ENCODE peak calls at places on chromosomes 16 and 17, in five cellular contexts. B, A, Y, C and H are unnamed samples. For H3K9me3, the result is how much of the 10 kb centered on the place peaks cover.

GRCh38 chr17:82248815-82249638 is 20.2 kb downstream of the SLC16A3 start:
- DNase-seq in B (no peak), A (no peak), C (no peak), Y (no peak), H (no peak)

GRCh38 chr17:77424585-77425344 is 284.0 kb downstream of the SEC14L1 start:
- DNase-seq in C (peak), B (no peak), A (peak), Y (peak), H (no peak)

GRCh38 chr17:17792551-17793377 is 44.0 kb downstream of the SREBF1 start:
- DNase-seq in Y (peak), A (no peak), B (peak), C (no peak), H (no peak)

GRCh38 chr16:12793120-12793889 is 10.4 kb downstream of the CPPED1 start:
- DNase-seq in A (no peak), C (no peak), Y (no peak), B (no peak), H (no peak)

GRCh38 chr17:34756670-34757021 is 177.3 kb downstream of the TMEM132E start:
- DNase-seq in B (no peak), A (no peak), C (no peak), Y (no peak), H (no peak)

GRCh38 chr17:57277923-57278604 is 21.7 kb downstream of the MSI2 start:
- DNase-seq in B (no peak), C (no peak), Y (no peak), A (no peak), H (no peak)

GRCh38 chr16:68992521-68992920 is 112.9 kb upstream of the HAS3 start:
- DNase-seq in B (no peak), C (no peak), Y (no peak), A (no peak), H (no peak)

GRCh38 chr17:81064746-81065475 is 30.0 kb downstream of the BAIAP2 start:
- DNase-seq in B (no peak), A (no peak), Y (peak), C (no peak), H (no peak)

GRCh38 chr17:28743243-28744103 is at the start of gene TRAF4:
- DNase-seq in B (peak), A (peak), Y (peak), C (peak), H (peak)

GRCh38 chr16:56316545-56316944 is 108.8 kb downstream of the AMFR start:
- DNase-seq in Y (no peak), B (no peak), C (no peak), A (no peak), H (no peak)

GRCh38 chr16:56319391-56319790 is 106.0 kb downstream of the AMFR start:
- DNase-seq in Y (no peak), B (no peak), A (no peak), C (no peak), H (no peak)

GRCh38 chr16:56320081-56320480 is 105.3 kb downstream of the AMFR start:
- DNase-seq in Y (no peak), C (no peak), B (no peak), A (no peak), H (no peak)

GRCh38 chr16:56315955-56316354 is 109.4 kb downstream of the AMFR start:
- DNase-seq in B (no peak), Y (no peak), A (no peak), C (no peak), H (no peak)

DNA sequence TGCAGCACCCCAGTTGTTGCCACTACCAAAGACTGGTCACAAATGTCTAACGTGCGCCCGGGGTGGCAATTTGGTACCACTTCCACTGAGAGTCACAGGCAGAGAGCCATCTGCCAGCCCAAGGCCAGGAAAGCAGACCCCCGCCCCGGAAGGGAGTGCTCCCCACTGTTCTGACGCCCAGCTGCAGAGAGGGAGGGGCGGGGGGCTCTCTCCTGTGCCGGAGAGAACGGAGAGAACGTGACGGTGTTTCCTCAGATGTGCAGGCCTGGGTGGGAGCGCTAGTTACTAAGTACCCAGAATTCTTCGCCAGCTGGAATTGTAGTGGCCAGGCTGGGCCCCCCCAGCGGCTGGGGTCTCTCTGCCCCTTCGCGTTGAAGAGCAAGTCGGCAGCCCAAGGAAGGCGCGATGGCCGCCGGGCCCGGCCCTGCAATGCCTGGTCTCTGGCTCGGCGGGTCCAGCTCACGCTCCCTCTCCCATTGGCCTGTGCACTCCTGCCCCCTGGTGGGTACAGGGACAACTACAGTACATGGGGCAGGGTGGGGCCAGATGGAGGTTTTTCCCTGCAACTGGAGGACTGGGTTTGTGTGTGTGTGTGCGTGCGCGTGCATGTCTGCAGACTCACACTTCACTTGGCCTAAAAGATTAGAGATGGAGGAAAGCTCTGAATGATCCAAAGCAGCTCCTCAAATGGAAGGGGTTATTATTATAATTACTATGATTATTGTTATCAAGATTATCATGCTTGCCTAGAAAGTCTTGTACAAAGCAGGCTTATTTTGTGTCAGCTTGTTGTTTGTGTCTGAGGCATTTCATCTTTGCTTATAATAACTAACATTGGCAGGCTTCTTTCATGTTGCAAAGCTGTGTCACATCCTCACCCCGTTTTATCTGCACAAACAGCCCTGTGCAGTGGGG is 107.1 kb downstream of the AMFR start:
- DNase-seq in Y (peak), B (peak), A (peak), C (peak), H (peak)
- H3K9me3 ChIP-seq in Y (under half), B (under half), A (under half), C (under half), H (under half)

DNA sequence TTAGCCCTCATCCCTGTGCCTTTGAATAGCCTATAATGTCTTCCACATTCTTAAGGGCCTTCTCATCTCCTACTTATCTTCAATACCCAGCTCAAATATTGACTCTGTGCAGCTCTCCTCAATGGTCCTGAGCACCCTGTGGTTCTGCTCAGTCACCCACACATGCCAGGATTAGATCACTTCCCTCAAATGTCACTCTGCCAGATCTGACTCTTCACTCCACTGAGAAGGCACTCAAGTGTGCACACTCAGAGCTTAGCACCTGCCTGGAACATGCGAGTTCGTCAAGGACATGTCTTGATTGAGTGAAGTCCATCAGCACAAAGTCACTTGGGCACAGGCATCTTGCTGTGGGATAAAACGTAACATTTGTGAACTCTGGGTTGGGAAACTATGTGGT is 404.8 kb downstream of the CDH13 start:
- DNase-seq in B (no peak), A (no peak), Y (no peak), C (no peak), H (no peak)
- H3K9me3 ChIP-seq in B (under half), A (under half), Y (under half), C (under half), H (under half)

DNA sequence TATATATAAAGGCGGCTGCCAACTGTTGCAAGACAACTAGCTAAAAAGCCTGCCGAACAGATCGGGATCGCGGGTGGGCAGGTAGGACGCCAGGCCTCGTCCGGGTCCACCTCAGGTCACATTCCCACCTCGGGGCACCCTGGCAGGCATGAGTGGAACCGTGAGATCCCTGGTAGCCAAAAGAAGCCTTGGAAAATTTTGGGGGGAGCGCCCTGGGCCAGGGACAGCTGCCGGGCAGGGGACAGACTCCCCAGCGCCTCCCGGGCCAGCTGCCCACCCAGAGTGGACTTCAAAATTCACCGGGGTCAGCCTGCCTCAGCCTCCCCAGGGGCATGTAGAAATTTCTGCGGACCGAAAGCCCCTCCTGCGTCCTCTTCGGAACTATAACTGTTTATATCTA is 760.9 kb downstream of the KCNJ18 start:
- DNase-seq in Y (no peak), B (no peak), C (no peak), A (no peak), H (no peak)
- H3K9me3 ChIP-seq in Y (under half), B (under half), C (under half), A (under half), H (under half)

DNA sequence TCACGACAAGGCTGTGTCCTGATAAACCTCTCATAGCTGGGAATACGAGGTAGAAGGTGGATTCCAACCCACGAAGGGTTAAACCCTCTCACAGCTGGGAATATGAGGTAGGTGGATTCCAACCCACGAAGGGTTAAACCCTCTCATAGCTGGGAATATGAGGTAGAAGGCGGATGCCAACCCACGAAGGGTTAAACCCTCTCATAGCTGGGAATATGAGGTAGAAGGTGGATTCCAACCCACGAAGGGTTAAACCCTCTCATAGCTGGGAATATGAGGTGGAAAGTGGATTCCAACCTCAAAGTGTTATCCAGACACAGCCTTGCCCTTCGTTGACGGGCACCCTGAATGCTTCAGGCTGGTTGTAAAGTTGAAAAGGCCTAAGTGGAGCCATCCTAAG is 31.0 kb downstream of the AXIN1 start:
- DNase-seq in B (no peak), A (no peak), C (no peak), Y (no peak), H (no peak)
- H3K9me3 ChIP-seq in B (under half), A (under half), C (under half), Y (under half), H (under half)

GRCh38 chr16:50607447-50607846 is 59.3 kb downstream of the NKD1 start:
- DNase-seq in C (no peak), B (no peak), A (no peak), Y (no peak), H (no peak)
- H3K9me3 ChIP-seq in C (under half), B (under half), A (under half), Y (under half), H (under half)

GRCh38 chr16:85327731-85328664 is 215.7 kb upstream of the CIBAR2 start:
- DNase-seq in Y (no peak), B (no peak), C (no peak), A (no peak), H (no peak)

GRCh38 chr16:85326794-85327181 is 214.5 kb upstream of the CIBAR2 start:
- DNase-seq in B (no peak), C (no peak), A (no peak), Y (no peak), H (no peak)

GRCh38 chr16:85329999-85330693 is 217.9 kb upstream of the CIBAR2 start:
- DNase-seq in A (no peak), Y (no peak), C (no peak), B (no peak), H (no peak)

GRCh38 chr16:85329059-85329812 is 217.0 kb upstream of the CIBAR2 start:
- DNase-seq in C (no peak), B (no peak), A (peak), Y (peak), H (no peak)

DNA sequence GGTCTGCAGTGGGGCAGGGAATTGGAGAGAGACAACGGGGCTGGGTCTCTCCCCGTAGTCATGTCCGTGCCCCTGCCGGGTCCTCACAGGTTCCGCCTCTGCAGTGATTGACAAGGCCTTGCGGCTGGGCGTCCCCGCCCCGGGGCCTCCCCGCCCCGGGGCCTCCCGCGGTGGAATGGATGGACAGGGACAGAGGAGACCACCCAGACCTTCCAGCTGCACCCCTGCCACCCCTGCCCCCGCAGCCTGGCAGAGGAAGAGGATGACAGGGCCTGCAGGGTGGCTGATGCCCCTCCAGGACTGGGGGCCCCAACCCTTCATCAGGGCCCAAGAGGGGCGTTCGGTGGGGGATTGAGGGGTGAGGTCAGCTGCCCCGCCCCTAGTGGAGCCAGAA is 216.4 kb upstream of the CIBAR2 start:
- DNase-seq in A (no peak), Y (no peak), C (no peak), B (no peak), H (no peak)
- H3K9me3 ChIP-seq in A (under half), Y (under half), C (under half), B (under half), H (under half)

GRCh38 chr16:31676731-31677130 is 149.0 kb downstream of the AHSP start:
- DNase-seq in A (no peak), B (no peak), Y (no peak), C (no peak), H (no peak)

GRCh38 chr16:31678649-31679325 is 151.1 kb downstream of the AHSP start:
- DNase-seq in C (no peak), A (no peak), Y (no peak), B (no peak), H (no peak)

GRCh38 chr16:31674686-31675085 is 147.0 kb downstream of the AHSP start:
- DNase-seq in B (no peak), Y (no peak), A (no peak), C (no peak), H (no peak)
- H3K9me3 ChIP-seq in B (under half), Y (under half), A (under half), C (under half), H (under half)